ENCODE peak calls at places on chromosomes 2 and 18, in four cellular contexts. One of them, this sample, is unnamed.
A peak's percentile ranks its signal among the peaks of the same experiment; 100 is the strongest.

GRCh38 chr2:209074711-209075110 is 349.1 kb upstream of the MAP2 start:
- DNase-seq in GM12878: no peak
- DNase-seq in K562: no peak
- DNase-seq in HepG2: no peak
- DNase-seq in this sample: no peak

GRCh38 chr2:96423866-96424265 is 81.3 kb downstream of the NEURL3 start:
- DNase-seq in GM12878: no peak
- DNase-seq in K562: no peak
- DNase-seq in HepG2: no peak
- DNase-seq in this sample: no peak

GRCh38 chr2:102522169-102522568 is 49.1 kb downstream of the SLC9A4 start:
- DNase-seq in GM12878: no peak
- DNase-seq in K562: no peak
- DNase-seq in HepG2: no peak
- DNase-seq in this sample: no peak

GRCh38 chr2:84856785-84857184 is 24.1 kb downstream of the TRABD2A start:
- DNase-seq in GM12878: no peak
- DNase-seq in K562: no peak
- DNase-seq in HepG2: no peak
- DNase-seq in this sample: no peak

GRCh38 chr2:75500633-75501032 is 60.1 kb downstream of the EVA1A start:
- DNase-seq in GM12878: no peak
- DNase-seq in K562: no peak
- DNase-seq in HepG2: no peak
- DNase-seq in this sample: no peak

GRCh38 chr18:75207298-75208054 is 1.5 kb downstream of the PTGR3 start:
- DNase-seq in GM12878: no peak
- DNase-seq in K562: no peak
- DNase-seq in HepG2: peak; percentile 44
- DNase-seq in this sample: no peak

GRCh38 chr2:229719926-229720652 is 5.7 kb upstream of the DNER start:
- DNase-seq in GM12878: no peak
- DNase-seq in K562: no peak
- DNase-seq in HepG2: no peak
- DNase-seq in this sample: no peak

GRCh38 chr2:55888941-55889340 is 34.6 kb downstream of the EFEMP1 start:
- DNase-seq in GM12878: no peak
- DNase-seq in K562: no peak
- DNase-seq in HepG2: no peak
- DNase-seq in this sample: no peak

GRCh38 chr2:1366546-1367134 is 46.6 kb upstream of the TPO start:
- DNase-seq in GM12878: no peak
- DNase-seq in K562: no peak
- DNase-seq in HepG2: no peak
- DNase-seq in this sample: no peak

GRCh38 chr18:63182861-63183260 is 136.7 kb downstream of the BCL2 start:
- DNase-seq in GM12878: no peak
- DNase-seq in K562: no peak
- DNase-seq in HepG2: no peak
- DNase-seq in this sample: no peak

GRCh38 chr2:60925994-60926750 is 44.8 kb downstream of the REL start:
- DNase-seq in GM12878: no peak
- DNase-seq in K562: no peak
- DNase-seq in HepG2: peak; percentile 31
- DNase-seq in this sample: peak; percentile 24

GRCh38 chr2:42314892-42315468 is 46.0 kb downstream of the COX7A2L start:
- DNase-seq in GM12878: no peak
- DNase-seq in K562: no peak
- DNase-seq in HepG2: no peak
- DNase-seq in this sample: peak; percentile 13

GRCh38 chr2:23321767-23322166 is 63.2 kb upstream of the KLHL29 start:
- DNase-seq in GM12878: no peak
- DNase-seq in K562: no peak
- DNase-seq in HepG2: no peak
- DNase-seq in this sample: no peak

GRCh38 chr2:42503291-42503690 is 9.5 kb upstream of the KCNG3 start:
- DNase-seq in GM12878: no peak
- DNase-seq in K562: no peak
- DNase-seq in HepG2: no peak
- DNase-seq in this sample: peak; percentile 37

GRCh38 chr2:173032032-173032431 is 43.6 kb upstream of the MAP3K20 start:
- DNase-seq in GM12878: no peak
- DNase-seq in K562: no peak
- DNase-seq in HepG2: no peak
- DNase-seq in this sample: no peak

GRCh38 chr2:173033080-173033479 is 42.6 kb upstream of the MAP3K20 start:
- DNase-seq in GM12878: no peak
- DNase-seq in K562: no peak
- DNase-seq in HepG2: no peak
- DNase-seq in this sample: no peak

GRCh38 chr2:173028671-173029070 is 47.0 kb upstream of the MAP3K20 start:
- DNase-seq in GM12878: no peak
- DNase-seq in K562: no peak
- DNase-seq in HepG2: no peak
- DNase-seq in this sample: no peak

GRCh38 chr2:173028141-173028540 is 47.5 kb upstream of the MAP3K20 start:
- DNase-seq in GM12878: no peak
- DNase-seq in K562: no peak
- DNase-seq in HepG2: no peak
- DNase-seq in this sample: no peak

DNA sequence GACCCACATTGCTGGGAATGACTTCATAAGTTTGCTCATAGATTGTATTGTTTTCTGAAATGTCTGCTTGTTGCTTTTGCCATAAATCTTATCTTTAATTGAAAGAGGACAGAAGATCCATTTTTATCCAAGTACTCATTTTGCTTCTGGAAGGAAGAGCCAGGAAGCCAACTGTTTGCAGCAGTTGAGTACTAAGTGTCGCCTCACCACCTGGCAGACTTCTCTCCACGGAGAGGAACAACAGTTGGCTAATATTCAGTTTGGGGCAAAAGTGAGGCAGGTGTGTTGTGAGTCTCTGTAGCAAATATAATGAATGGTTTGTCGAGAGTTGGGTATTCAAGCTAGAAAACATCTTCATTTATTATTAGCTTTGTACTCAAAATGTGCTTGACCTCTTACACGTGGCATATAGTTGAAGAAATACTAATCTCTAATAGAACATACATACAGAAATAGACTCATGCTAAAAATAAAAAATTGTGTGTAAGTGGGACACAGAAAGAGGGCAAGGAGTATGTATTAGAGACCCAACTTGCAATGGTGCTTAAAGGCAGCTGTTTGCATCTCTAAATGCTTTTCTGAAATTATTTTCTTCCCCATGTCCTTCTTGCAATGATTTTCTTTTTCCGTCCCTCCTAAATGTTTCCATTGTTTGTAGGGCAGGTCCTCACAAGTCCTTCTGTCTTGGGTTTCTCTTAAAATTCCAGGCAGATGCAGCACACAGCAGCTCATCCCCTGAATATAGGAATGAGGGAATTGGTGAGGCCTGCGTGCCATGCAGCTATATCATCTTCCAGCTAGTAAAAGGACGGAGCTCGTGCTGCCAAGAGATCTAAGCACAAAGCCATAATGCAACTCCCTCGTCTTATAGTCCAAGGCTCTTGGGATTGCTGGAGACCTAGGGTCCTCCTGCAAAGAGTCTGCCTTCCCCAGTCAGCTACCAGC is 44.8 kb upstream of the MAP3K20 start:
- DNase-seq in GM12878: no peak
- DNase-seq in K562: no peak
- DNase-seq in HepG2: no peak
- DNase-seq in this sample: no peak
- TF ChIP-seq REST in GM12878: no peak
- TF ChIP-seq REST in K562: no peak
- TF ChIP-seq REST in HepG2: no peak
- TF ChIP-seq REST in this sample: no peak

GRCh38 chr2:237661799-237662328 is 34.5 kb downstream of the LRRFIP1 start:
- DNase-seq in GM12878: no peak
- DNase-seq in K562: no peak
- DNase-seq in HepG2: no peak
- DNase-seq in this sample: no peak
- H3K4me1 ChIP-seq in GM12878: peaks cover 5% of the 10 kb centered on the region
- H3K4me1 ChIP-seq in K562: no peaks in the 10 kb centered on the region
- H3K4me1 ChIP-seq in HepG2: peaks cover 41% of the 10 kb centered on the region
- H3K4me1 ChIP-seq in this sample: no peaks in the 10 kb centered on the region

GRCh38 chr2:200308001-200308400 is 1.5 kb downstream of the SPATS2L start:
- DNase-seq in GM12878: no peak
- DNase-seq in K562: no peak
- DNase-seq in HepG2: no peak
- DNase-seq in this sample: no peak
- TF ChIP-seq ESRRA in GM12878: no peak
- TF ChIP-seq ESRRA in K562: no peak
- TF ChIP-seq ESRRA in HepG2: no peak
- TF ChIP-seq ESRRA in this sample: no peak

GRCh38 chr2:132424526-132425121 is 8.0 kb downstream of the GPR39 start:
- DNase-seq in GM12878: no peak
- DNase-seq in K562: no peak
- DNase-seq in HepG2: peak; percentile 69
- DNase-seq in this sample: no peak
- TF ChIP-seq REST in GM12878: no peak
- TF ChIP-seq REST in K562: no peak
- TF ChIP-seq REST in HepG2: no peak
- TF ChIP-seq REST in this sample: no peak

GRCh38 chr2:109474319-109474825 is 139.4 kb downstream of the SEPTIN10 start:
- DNase-seq in GM12878: no peak
- DNase-seq in K562: no peak
- DNase-seq in HepG2: no peak
- DNase-seq in this sample: no peak

GRCh38 chr2:109473006-109473380 is 140.8 kb downstream of the SEPTIN10 start:
- DNase-seq in GM12878: no peak
- DNase-seq in K562: no peak
- DNase-seq in HepG2: no peak
- DNase-seq in this sample: no peak

GRCh38 chr2:109473616-109474318 is 140.0 kb downstream of the SEPTIN10 start:
- DNase-seq in GM12878: no peak
- DNase-seq in K562: no peak
- DNase-seq in HepG2: no peak
- DNase-seq in this sample: no peak

GRCh38 chr2:109471656-109472055 is 142.1 kb downstream of the SEPTIN10 start:
- DNase-seq in GM12878: no peak
- DNase-seq in K562: no peak
- DNase-seq in HepG2: no peak
- DNase-seq in this sample: no peak

GRCh38 chr2:109472331-109473005 is 141.3 kb downstream of the SEPTIN10 start:
- DNase-seq in GM12878: no peak
- DNase-seq in K562: no peak
- DNase-seq in HepG2: no peak
- DNase-seq in this sample: no peak
- H3K4me1 ChIP-seq in GM12878: peaks cover 11% of the 10 kb centered on the region
- H3K4me1 ChIP-seq in K562: no peaks in the 10 kb centered on the region
- H3K4me1 ChIP-seq in HepG2: no peaks in the 10 kb centered on the region
- H3K4me1 ChIP-seq in this sample: peaks cover 3% of the 10 kb centered on the region

DNA sequence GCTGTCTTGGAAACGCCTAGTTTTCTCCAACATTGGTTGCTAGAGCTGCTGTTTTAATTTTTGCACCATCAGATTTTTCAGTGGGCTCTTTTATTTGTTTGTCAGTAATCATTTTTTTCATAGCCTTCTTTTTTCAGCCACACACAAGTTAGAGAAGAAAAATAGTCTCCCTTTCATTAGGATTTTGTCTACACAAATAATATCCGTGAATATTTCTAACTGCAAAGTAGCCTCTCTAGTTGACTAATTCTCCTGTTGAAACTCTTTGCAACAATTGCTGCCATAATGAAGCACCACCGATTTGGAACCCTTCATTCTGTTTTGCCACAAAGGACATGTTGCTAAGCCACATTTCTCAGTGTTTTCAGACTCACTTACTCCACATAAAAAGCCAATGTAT is 9.5 kb downstream of the KCNJ3 start:
- DNase-seq in GM12878: no peak
- DNase-seq in K562: no peak
- DNase-seq in HepG2: no peak
- DNase-seq in this sample: no peak
- TF ChIP-seq ESRRA in GM12878: no peak
- TF ChIP-seq ESRRA in K562: no peak
- TF ChIP-seq ESRRA in HepG2: no peak
- TF ChIP-seq ESRRA in this sample: no peak

DNA sequence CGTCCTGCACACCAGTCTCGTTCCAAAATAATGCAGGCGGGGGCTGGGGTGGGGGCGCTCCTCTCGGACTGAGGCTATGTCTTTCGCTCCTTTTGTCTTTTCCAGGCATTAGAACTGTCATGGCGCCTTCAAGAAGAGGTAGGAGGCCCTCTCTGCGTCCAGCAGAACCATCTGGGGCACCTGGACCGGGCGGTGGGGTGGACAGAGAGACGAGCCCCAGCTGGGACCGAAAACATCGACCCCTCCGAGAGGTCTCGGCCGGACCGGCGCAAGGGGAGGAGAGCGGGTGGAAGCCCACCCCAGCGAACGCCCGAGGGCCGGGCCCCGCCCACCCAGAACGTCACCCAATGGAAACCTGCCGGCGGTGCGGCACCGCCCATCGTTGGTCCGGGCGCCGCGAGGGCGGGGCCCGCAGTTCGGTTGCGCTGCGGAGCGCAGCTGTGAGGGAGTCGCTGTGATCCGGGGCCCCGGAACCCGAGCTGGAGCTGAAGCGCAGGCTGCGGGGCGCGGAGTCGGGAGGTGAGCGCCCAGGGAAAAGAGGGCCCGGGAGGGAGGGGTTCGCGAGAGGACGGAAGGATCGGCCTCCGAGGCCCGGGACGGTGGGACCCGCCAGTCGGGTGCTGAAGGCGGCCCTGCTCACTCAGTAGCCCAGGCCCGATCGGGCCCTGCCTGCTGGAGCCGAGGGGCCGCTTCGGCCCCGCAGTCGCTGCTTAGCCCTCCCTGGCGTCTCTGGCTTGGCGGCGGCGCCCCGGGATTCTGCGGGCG is at the start of gene NRBP1:
- DNase-seq in GM12878: peak; percentile 52
- DNase-seq in K562: peak; percentile 93
- DNase-seq in HepG2: peak; percentile 91
- DNase-seq in this sample: peak; percentile 93
- TF ChIP-seq REST in GM12878: no peak
- TF ChIP-seq REST in K562: peak; percentile 77
- TF ChIP-seq REST in HepG2: no peak
- TF ChIP-seq REST in this sample: no peak

GRCh38 chr2:26409785-26410184 is 8.1 kb downstream of the DRC1 start:
- DNase-seq in GM12878: no peak
- DNase-seq in K562: no peak
- DNase-seq in HepG2: no peak
- DNase-seq in this sample: no peak
- H3K4me1 ChIP-seq in GM12878: peaks cover 10% of the 10 kb centered on the region
- H3K4me1 ChIP-seq in K562: peaks cover 7% of the 10 kb centered on the region
- H3K4me1 ChIP-seq in HepG2: peaks cover 20% of the 10 kb centered on the region
- H3K4me1 ChIP-seq in this sample: peaks cover 18% of the 10 kb centered on the region

GRCh38 chr2:10007921-10008808 is 35.2 kb upstream of the KLF11 start:
- DNase-seq in GM12878: no peak
- DNase-seq in K562: no peak
- DNase-seq in HepG2: peak; percentile 34
- DNase-seq in this sample: no peak

GRCh38 chr2:10004836-10005235 is 38.5 kb upstream of the KLF11 start:
- DNase-seq in GM12878: no peak
- DNase-seq in K562: no peak
- DNase-seq in HepG2: no peak
- DNase-seq in this sample: no peak

GRCh38 chr2:10005461-10005860 is 37.9 kb upstream of the KLF11 start:
- DNase-seq in GM12878: no peak
- DNase-seq in K562: no peak
- DNase-seq in HepG2: no peak
- DNase-seq in this sample: no peak

GRCh38 chr2:10007440-10007839 is 35.9 kb upstream of the KLF11 start:
- DNase-seq in GM12878: no peak
- DNase-seq in K562: no peak
- DNase-seq in HepG2: no peak
- DNase-seq in this sample: no peak

GRCh38 chr2:10006248-10007147 is 36.9 kb upstream of the KLF11 start:
- DNase-seq in GM12878: no peak
- DNase-seq in K562: no peak
- DNase-seq in HepG2: no peak
- DNase-seq in this sample: peak; percentile 20
- TF ChIP-seq ESRRA in GM12878: no peak
- TF ChIP-seq ESRRA in K562: no peak
- TF ChIP-seq ESRRA in HepG2: no peak
- TF ChIP-seq ESRRA in this sample: no peak

This sample was measured in A549.